ENCODE peak calls at places on chromosomes 12 and 14, in five cellular contexts. One of them, this sample, is unnamed.

GRCh38 chr14:96098309-96098998 is 59.3 kb downstream of the C14orf132 start:
- DNase-seq in activated CD4-positive, CD25-positive, alpha-beta regulatory T cell: no peak
- DNase-seq in NCI-H187: peak; percentile 27
- DNase-seq in HFFc6: peak; percentile 70
- DNase-seq in GM03348: peak; percentile 78
- DNase-seq in this sample: peak; percentile 83

GRCh38 chr12:15787801-15788200 is 1.4 kb downstream of the EPS8 start:
- DNase-seq in HFFc6: no peak
- DNase-seq in activated CD4-positive, CD25-positive, alpha-beta regulatory T cell: no peak
- DNase-seq in GM03348: no peak
- DNase-seq in NCI-H187: no peak
- DNase-seq in this sample: no peak

GRCh38 chr12:1443421-1444141 is 150.8 kb downstream of the FBXL14 start:
- DNase-seq in HFFc6: peak; percentile 68
- DNase-seq in GM03348: peak; percentile 50
- DNase-seq in NCI-H187: no peak
- DNase-seq in activated CD4-positive, CD25-positive, alpha-beta regulatory T cell: no peak
- DNase-seq in this sample: no peak

GRCh38 chr12:119036878-119037493 is 55.6 kb downstream of the SRRM4 start:
- DNase-seq in HFFc6: no peak
- DNase-seq in activated CD4-positive, CD25-positive, alpha-beta regulatory T cell: no peak
- DNase-seq in GM03348: peak; percentile 53
- DNase-seq in NCI-H187: no peak
- DNase-seq in this sample: no peak

GRCh38 chr12:6280053-6280469 is 30.4 kb upstream of the PLEKHG6 start:
- DNase-seq in activated CD4-positive, CD25-positive, alpha-beta regulatory T cell: no peak
- DNase-seq in HFFc6: peak; percentile 90
- DNase-seq in GM03348: peak; percentile 90
- DNase-seq in NCI-H187: no peak
- DNase-seq in this sample: no peak

GRCh38 chr14:72605096-72605920 is 288.6 kb downstream of the DPF3 start:
- DNase-seq in NCI-H187: no peak
- DNase-seq in HFFc6: no peak
- DNase-seq in GM03348: no peak
- DNase-seq in activated CD4-positive, CD25-positive, alpha-beta regulatory T cell: no peak
- DNase-seq in this sample: no peak

GRCh38 chr12:1217191-1217949 is 226.3 kb downstream of the ERC1 start:
- DNase-seq in NCI-H187: no peak
- DNase-seq in GM03348: peak; percentile 62
- DNase-seq in HFFc6: peak; percentile 83
- DNase-seq in activated CD4-positive, CD25-positive, alpha-beta regulatory T cell: no peak
- DNase-seq in this sample: no peak

GRCh38 chr14:56482306-56482705 is 97.3 kb upstream of the TMEM260 start:
- DNase-seq in NCI-H187: no peak
- DNase-seq in HFFc6: no peak
- DNase-seq in activated CD4-positive, CD25-positive, alpha-beta regulatory T cell: no peak
- DNase-seq in GM03348: no peak
- DNase-seq in this sample: peak; percentile 18

GRCh38 chr12:47823422-47824086 is 3.9 kb upstream of the HDAC7 start:
- DNase-seq in activated CD4-positive, CD25-positive, alpha-beta regulatory T cell: no peak
- DNase-seq in GM03348: no peak
- DNase-seq in NCI-H187: no peak
- DNase-seq in HFFc6: no peak
- DNase-seq in this sample: no peak

GRCh38 chr14:61603736-61604135 is 91.6 kb upstream of the HIF1A start:
- DNase-seq in activated CD4-positive, CD25-positive, alpha-beta regulatory T cell: no peak
- DNase-seq in HFFc6: no peak
- DNase-seq in NCI-H187: no peak
- DNase-seq in GM03348: no peak
- DNase-seq in this sample: no peak

GRCh38 chr12:120234643-120235368 is 30.7 kb downstream of the PXN start:
- DNase-seq in NCI-H187: peak; percentile 45
- DNase-seq in activated CD4-positive, CD25-positive, alpha-beta regulatory T cell: no peak
- DNase-seq in GM03348: peak; percentile 85
- DNase-seq in HFFc6: peak; percentile 99
- DNase-seq in this sample: peak; percentile 42

GRCh38 chr12:101925352-101925751 is 48.0 kb downstream of the DRAM1 start:
- DNase-seq in GM03348: peak; percentile 93
- DNase-seq in activated CD4-positive, CD25-positive, alpha-beta regulatory T cell: no peak
- DNase-seq in NCI-H187: no peak
- DNase-seq in HFFc6: peak; percentile 98
- DNase-seq in this sample: no peak

GRCh38 chr12:920676-921075 is 28.8 kb downstream of the RAD52 start:
- DNase-seq in HFFc6: no peak
- DNase-seq in NCI-H187: no peak
- DNase-seq in GM03348: no peak
- DNase-seq in activated CD4-positive, CD25-positive, alpha-beta regulatory T cell: no peak
- DNase-seq in this sample: no peak

GRCh38 chr14:20278414-20278813 is 27.3 kb downstream of the TTC5 start:
- DNase-seq in activated CD4-positive, CD25-positive, alpha-beta regulatory T cell: no peak
- DNase-seq in HFFc6: no peak
- DNase-seq in NCI-H187: no peak
- DNase-seq in GM03348: no peak
- DNase-seq in this sample: peak; percentile 12

GRCh38 chr12:46049665-46050064 is 59.3 kb upstream of the SCAF11 start:
- DNase-seq in HFFc6: no peak
- DNase-seq in activated CD4-positive, CD25-positive, alpha-beta regulatory T cell: no peak
- DNase-seq in NCI-H187: no peak
- DNase-seq in GM03348: no peak
- DNase-seq in this sample: no peak

GRCh38 chr12:38137287-38137686 is 179.3 kb upstream of the ALG10B start:
- DNase-seq in NCI-H187: no peak
- DNase-seq in GM03348: no peak
- DNase-seq in activated CD4-positive, CD25-positive, alpha-beta regulatory T cell: no peak
- DNase-seq in HFFc6: no peak
- DNase-seq in this sample: no peak

GRCh38 chr14:77032854-77033621 is 4.5 kb upstream of the IRF2BPL start:
- DNase-seq in NCI-H187: peak; percentile 92
- DNase-seq in GM03348: peak; percentile 94
- DNase-seq in HFFc6: peak; percentile 98
- DNase-seq in activated CD4-positive, CD25-positive, alpha-beta regulatory T cell: peak; percentile 46
- DNase-seq in this sample: peak; percentile 92

GRCh38 chr14:54975856-54976255 is 51.0 kb downstream of the WDHD1 start:
- DNase-seq in NCI-H187: no peak
- DNase-seq in HFFc6: no peak
- DNase-seq in activated CD4-positive, CD25-positive, alpha-beta regulatory T cell: no peak
- DNase-seq in GM03348: peak; percentile 4
- DNase-seq in this sample: no peak

GRCh38 chr14:53999061-53999488 is 42.5 kb upstream of the BMP4 start:
- DNase-seq in NCI-H187: no peak
- DNase-seq in GM03348: peak; percentile 42
- DNase-seq in activated CD4-positive, CD25-positive, alpha-beta regulatory T cell: no peak
- DNase-seq in HFFc6: peak; percentile 84
- DNase-seq in this sample: no peak